ENCODE peak calls at places on chromosomes 6 and 20, in ten cellular contexts. One of them, this sample, is unnamed.

GRCh38 chr20:52012093-52012492 is 179.5 kb downstream of the ZFP64 start:
- DNase-seq in colonic mucosa: no peak
- DNase-seq in uterus: no peak
- DNase-seq in OCI-LY7: no peak
- DNase-seq in AG04450: no peak
- DNase-seq in dorsolateral prefrontal cortex: no peak
- DNase-seq in HFF-Myc: no peak
- DNase-seq in mucosa of descending colon: no peak
- DNase-seq in LNCaP clone FGC: no peak
- DNase-seq in sigmoid colon: no peak
- DNase-seq in this sample: no peak

GRCh38 chr20:59005523-59006166 is 1.4 kb downstream of the CTSZ start:
- DNase-seq in sigmoid colon: peak
- DNase-seq in mucosa of descending colon: no peak
- DNase-seq in HFF-Myc: no peak
- DNase-seq in LNCaP clone FGC: no peak
- DNase-seq in colonic mucosa: no peak
- DNase-seq in uterus: no peak
- DNase-seq in dorsolateral prefrontal cortex: no peak
- DNase-seq in AG04450: no peak
- DNase-seq in OCI-LY7: peak
- DNase-seq in this sample: no peak

GRCh38 chr6:13630499-13630898 is 15.4 kb downstream of the NOL7 start:
- DNase-seq in HFF-Myc: no peak
- DNase-seq in sigmoid colon: no peak
- DNase-seq in AG04450: no peak
- DNase-seq in colonic mucosa: no peak
- DNase-seq in LNCaP clone FGC: no peak
- DNase-seq in dorsolateral prefrontal cortex: no peak
- DNase-seq in uterus: no peak
- DNase-seq in mucosa of descending colon: no peak
- DNase-seq in OCI-LY7: no peak
- DNase-seq in this sample: no peak

GRCh38 chr20:32737371-32738223 is 5.7 kb downstream of the COMMD7 start:
- DNase-seq in colonic mucosa: no peak
- DNase-seq in LNCaP clone FGC: no peak
- DNase-seq in mucosa of descending colon: no peak
- DNase-seq in dorsolateral prefrontal cortex: no peak
- DNase-seq in AG04450: peak
- DNase-seq in OCI-LY7: no peak
- DNase-seq in sigmoid colon: no peak
- DNase-seq in HFF-Myc: peak
- DNase-seq in uterus: no peak
- DNase-seq in this sample: no peak

GRCh38 chr6:54335871-54336270 is 27.6 kb downstream of the TINAG start:
- DNase-seq in AG04450: peak
- DNase-seq in uterus: no peak
- DNase-seq in OCI-LY7: no peak
- DNase-seq in sigmoid colon: no peak
- DNase-seq in dorsolateral prefrontal cortex: no peak
- DNase-seq in HFF-Myc: peak
- DNase-seq in mucosa of descending colon: no peak
- DNase-seq in colonic mucosa: no peak
- DNase-seq in LNCaP clone FGC: no peak
- DNase-seq in this sample: no peak

GRCh38 chr20:19253316-19253715 is 40.9 kb downstream of the SLC24A3 start:
- DNase-seq in OCI-LY7: no peak
- DNase-seq in colonic mucosa: no peak
- DNase-seq in dorsolateral prefrontal cortex: no peak
- DNase-seq in sigmoid colon: no peak
- DNase-seq in mucosa of descending colon: no peak
- DNase-seq in HFF-Myc: no peak
- DNase-seq in uterus: no peak
- DNase-seq in LNCaP clone FGC: no peak
- DNase-seq in AG04450: no peak
- DNase-seq in this sample: no peak

GRCh38 chr6:15246217-15247211 is 645 bp downstream of the JARID2 start:
- DNase-seq in sigmoid colon: no peak
- DNase-seq in colonic mucosa: peak
- DNase-seq in uterus: no peak
- DNase-seq in HFF-Myc: no peak
- DNase-seq in OCI-LY7: no peak
- DNase-seq in mucosa of descending colon: no peak
- DNase-seq in AG04450: no peak
- DNase-seq in dorsolateral prefrontal cortex: no peak
- DNase-seq in LNCaP clone FGC: no peak
- DNase-seq in this sample: no peak

GRCh38 chr6:166751051-166751595 is 124.1 kb upstream of the RPS6KA2 start:
- DNase-seq in AG04450: no peak
- DNase-seq in OCI-LY7: peak
- DNase-seq in mucosa of descending colon: no peak
- DNase-seq in HFF-Myc: no peak
- DNase-seq in sigmoid colon: no peak
- DNase-seq in dorsolateral prefrontal cortex: no peak
- DNase-seq in uterus: no peak
- DNase-seq in colonic mucosa: no peak
- DNase-seq in LNCaP clone FGC: no peak
- DNase-seq in this sample: peak

GRCh38 chr6:118649918-118650499 is 1.4 kb downstream of the CEP85L start:
- DNase-seq in dorsolateral prefrontal cortex: no peak
- DNase-seq in HFF-Myc: no peak
- DNase-seq in LNCaP clone FGC: no peak
- DNase-seq in sigmoid colon: no peak
- DNase-seq in OCI-LY7: no peak
- DNase-seq in uterus: no peak
- DNase-seq in AG04450: no peak
- DNase-seq in colonic mucosa: no peak
- DNase-seq in mucosa of descending colon: no peak
- DNase-seq in this sample: no peak

GRCh38 chr6:118648866-118649554 is 2.4 kb downstream of the CEP85L start:
- DNase-seq in dorsolateral prefrontal cortex: no peak
- DNase-seq in sigmoid colon: no peak
- DNase-seq in colonic mucosa: no peak
- DNase-seq in AG04450: no peak
- DNase-seq in LNCaP clone FGC: no peak
- DNase-seq in HFF-Myc: no peak
- DNase-seq in OCI-LY7: no peak
- DNase-seq in mucosa of descending colon: no peak
- DNase-seq in uterus: no peak
- DNase-seq in this sample: no peak

GRCh38 chr6:118652051-118652699 is 784 bp upstream of the CEP85L start:
- DNase-seq in LNCaP clone FGC: no peak
- DNase-seq in dorsolateral prefrontal cortex: no peak
- DNase-seq in colonic mucosa: no peak
- DNase-seq in mucosa of descending colon: no peak
- DNase-seq in AG04450: no peak
- DNase-seq in HFF-Myc: no peak
- DNase-seq in sigmoid colon: no peak
- DNase-seq in uterus: no peak
- DNase-seq in OCI-LY7: peak
- DNase-seq in this sample: no peak

GRCh38 chr6:118651282-118652050 is at the start of gene CEP85L:
- DNase-seq in HFF-Myc: peak
- DNase-seq in LNCaP clone FGC: peak
- DNase-seq in uterus: peak
- DNase-seq in OCI-LY7: peak
- DNase-seq in dorsolateral prefrontal cortex: peak
- DNase-seq in mucosa of descending colon: peak
- DNase-seq in AG04450: peak
- DNase-seq in sigmoid colon: peak
- DNase-seq in colonic mucosa: peak
- DNase-seq in this sample: peak

GRCh38 chr6:118650500-118651281 is 700 bp downstream of the CEP85L start:
- DNase-seq in OCI-LY7: peak
- DNase-seq in uterus: peak
- DNase-seq in AG04450: no peak
- DNase-seq in LNCaP clone FGC: no peak
- DNase-seq in sigmoid colon: peak
- DNase-seq in colonic mucosa: peak
- DNase-seq in mucosa of descending colon: peak
- DNase-seq in dorsolateral prefrontal cortex: peak
- DNase-seq in HFF-Myc: no peak
- DNase-seq in this sample: peak
- TF ChIP-seq CTCF in OCI-LY7: peak
- TF ChIP-seq CTCF in uterus: no peak
- TF ChIP-seq CTCF in AG04450: peak
- TF ChIP-seq CTCF in LNCaP clone FGC: no peak
- TF ChIP-seq CTCF in sigmoid colon: peak
- TF ChIP-seq CTCF in colonic mucosa: no peak
- TF ChIP-seq CTCF in mucosa of descending colon: no peak
- TF ChIP-seq CTCF in dorsolateral prefrontal cortex: no peak
- TF ChIP-seq CTCF in HFF-Myc: no peak
- TF ChIP-seq CTCF in this sample: no peak

DNA sequence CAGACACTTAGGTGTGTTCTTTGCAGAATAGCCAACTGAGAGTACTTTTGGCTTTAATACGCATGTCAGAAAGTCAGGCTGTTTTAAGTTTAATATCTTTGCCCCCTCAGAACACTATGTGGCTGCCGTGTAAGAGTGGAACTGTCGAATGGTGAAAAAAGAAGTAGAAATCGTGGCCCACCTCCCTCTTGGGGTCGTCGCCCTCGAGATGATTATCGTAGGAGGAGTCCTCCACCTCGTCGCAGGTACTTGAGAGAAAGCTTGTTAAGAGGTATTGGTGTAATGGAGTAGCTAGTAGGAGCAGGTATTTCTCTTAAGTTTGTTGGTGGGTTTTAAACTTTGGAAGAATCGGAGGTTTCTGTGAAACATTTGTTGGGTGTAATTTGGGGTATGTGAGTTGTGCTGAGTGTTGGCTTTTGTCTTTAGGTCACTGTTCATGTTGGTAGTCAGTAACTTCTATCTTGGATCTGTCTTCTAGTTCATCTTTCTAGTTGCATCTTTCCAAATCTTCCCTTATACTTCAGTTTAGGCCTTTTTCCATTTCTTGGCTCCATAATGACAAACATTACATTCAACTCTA is 4.7 kb downstream of the SRSF3 start:
- DNase-seq in OCI-LY7: no peak
- DNase-seq in AG04450: no peak
- DNase-seq in uterus: no peak
- DNase-seq in dorsolateral prefrontal cortex: no peak
- DNase-seq in HFF-Myc: no peak
- DNase-seq in mucosa of descending colon: no peak
- DNase-seq in LNCaP clone FGC: no peak
- DNase-seq in colonic mucosa: no peak
- DNase-seq in sigmoid colon: peak
- DNase-seq in this sample: no peak
- H3K4me3 ChIP-seq in OCI-LY7: peak
- H3K4me3 ChIP-seq in AG04450: peak
- H3K4me3 ChIP-seq in uterus: peak
- H3K4me3 ChIP-seq in dorsolateral prefrontal cortex: peak
- H3K4me3 ChIP-seq in HFF-Myc: peak
- H3K4me3 ChIP-seq in mucosa of descending colon: no peak
- H3K4me3 ChIP-seq in LNCaP clone FGC: no peak
- H3K4me3 ChIP-seq in colonic mucosa: peak
- H3K4me3 ChIP-seq in sigmoid colon: peak
- H3K4me3 ChIP-seq in this sample: peak

DNA sequence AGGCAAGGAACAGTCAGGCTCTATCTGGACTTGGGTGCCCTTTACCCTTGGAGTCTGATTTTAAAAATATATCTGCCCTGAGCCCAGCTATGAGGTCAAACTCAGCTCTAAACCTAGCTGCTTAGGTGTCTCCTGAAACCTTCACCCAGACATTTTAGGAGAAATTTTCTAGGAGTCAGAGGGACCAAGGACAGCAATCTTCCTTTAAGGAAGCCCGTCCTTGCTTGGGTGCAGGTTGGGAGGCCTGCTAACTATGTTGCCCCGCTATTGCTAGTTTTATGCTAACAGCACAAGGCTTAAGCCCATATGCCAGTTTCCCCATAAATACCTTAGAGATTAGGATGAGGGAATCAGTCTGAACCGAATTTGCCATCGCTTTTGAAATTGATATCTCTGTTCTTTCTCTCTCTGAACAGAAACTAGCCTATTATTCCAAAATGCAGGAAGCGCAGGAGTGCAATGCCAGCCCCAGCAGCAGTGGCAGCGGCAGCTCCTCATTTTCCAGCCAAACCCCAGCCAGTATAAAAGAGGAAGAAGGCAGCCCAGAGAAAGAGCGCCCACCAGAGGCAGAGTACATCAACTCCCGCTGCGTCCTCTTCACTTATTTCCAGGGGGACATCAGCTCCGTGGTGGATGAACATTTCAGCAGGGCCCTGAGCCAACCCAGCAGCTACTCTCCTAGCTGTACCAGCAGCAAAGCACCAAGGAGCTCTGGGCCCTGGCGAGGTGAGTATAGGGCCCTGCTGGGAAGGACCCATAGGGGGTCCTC is 2.6 kb downstream of the VGLL2 start:
- DNase-seq in OCI-LY7: no peak
- DNase-seq in HFF-Myc: no peak
- DNase-seq in dorsolateral prefrontal cortex: no peak
- DNase-seq in uterus: no peak
- DNase-seq in LNCaP clone FGC: no peak
- DNase-seq in colonic mucosa: no peak
- DNase-seq in sigmoid colon: no peak
- DNase-seq in AG04450: no peak
- DNase-seq in mucosa of descending colon: no peak
- DNase-seq in this sample: no peak
- TF ChIP-seq CTCF in OCI-LY7: peak
- TF ChIP-seq CTCF in HFF-Myc: peak
- TF ChIP-seq CTCF in dorsolateral prefrontal cortex: no peak
- TF ChIP-seq CTCF in uterus: no peak
- TF ChIP-seq CTCF in LNCaP clone FGC: no peak
- TF ChIP-seq CTCF in colonic mucosa: no peak
- TF ChIP-seq CTCF in sigmoid colon: no peak
- TF ChIP-seq CTCF in AG04450: no peak
- TF ChIP-seq CTCF in mucosa of descending colon: no peak
- TF ChIP-seq CTCF in this sample: peak

DNA sequence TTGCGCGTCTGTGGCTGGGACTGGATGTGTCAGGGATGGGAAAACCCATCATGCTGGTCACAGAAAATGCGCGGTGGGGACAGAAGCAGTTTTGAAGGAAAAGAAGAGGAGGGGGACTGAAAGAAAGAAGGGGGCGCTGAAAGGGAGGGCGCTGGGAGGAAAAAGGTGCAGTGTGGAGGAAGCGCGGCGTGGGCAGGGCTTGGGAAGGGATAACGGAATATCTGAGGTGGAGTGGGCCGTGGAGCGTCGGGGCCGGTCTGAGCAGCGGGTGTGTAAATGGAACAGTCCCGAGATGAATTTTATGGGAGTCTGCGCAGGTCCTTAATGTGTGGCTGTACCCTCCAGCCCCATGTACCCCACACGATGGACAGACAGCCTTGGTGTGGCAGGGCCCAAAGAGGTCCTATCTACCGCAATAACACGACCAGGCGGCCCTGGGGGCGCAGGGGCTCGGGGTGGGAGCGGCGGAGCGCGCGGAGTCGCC is 366 bp upstream of the SLC29A1 start:
- DNase-seq in AG04450: no peak
- DNase-seq in mucosa of descending colon: no peak
- DNase-seq in LNCaP clone FGC: no peak
- DNase-seq in HFF-Myc: no peak
- DNase-seq in colonic mucosa: no peak
- DNase-seq in OCI-LY7: no peak
- DNase-seq in uterus: no peak
- DNase-seq in sigmoid colon: peak
- DNase-seq in dorsolateral prefrontal cortex: no peak
- DNase-seq in this sample: no peak
- H3K4me3 ChIP-seq in AG04450: peak
- H3K4me3 ChIP-seq in mucosa of descending colon: no peak
- H3K4me3 ChIP-seq in LNCaP clone FGC: peak
- H3K4me3 ChIP-seq in HFF-Myc: peak
- H3K4me3 ChIP-seq in colonic mucosa: peak
- H3K4me3 ChIP-seq in OCI-LY7: peak
- H3K4me3 ChIP-seq in uterus: peak
- H3K4me3 ChIP-seq in sigmoid colon: peak
- H3K4me3 ChIP-seq in dorsolateral prefrontal cortex: peak
- H3K4me3 ChIP-seq in this sample: peak

GRCh38 chr6:50030777-50031562 is 9.2 kb upstream of the DEFB110 start:
- DNase-seq in dorsolateral prefrontal cortex: no peak
- DNase-seq in mucosa of descending colon: no peak
- DNase-seq in uterus: no peak
- DNase-seq in HFF-Myc: no peak
- DNase-seq in sigmoid colon: no peak
- DNase-seq in AG04450: no peak
- DNase-seq in OCI-LY7: no peak
- DNase-seq in LNCaP clone FGC: peak
- DNase-seq in colonic mucosa: no peak
- DNase-seq in this sample: peak
- TF ChIP-seq CTCF in dorsolateral prefrontal cortex: no peak
- TF ChIP-seq CTCF in mucosa of descending colon: no peak
- TF ChIP-seq CTCF in uterus: no peak
- TF ChIP-seq CTCF in HFF-Myc: no peak
- TF ChIP-seq CTCF in sigmoid colon: no peak
- TF ChIP-seq CTCF in AG04450: peak
- TF ChIP-seq CTCF in OCI-LY7: peak
- TF ChIP-seq CTCF in LNCaP clone FGC: peak
- TF ChIP-seq CTCF in colonic mucosa: no peak
- TF ChIP-seq CTCF in this sample: peak

This sample was measured in GM12865.